ENCODE peak calls at places on chromosomes 2 and 18, in seven cellular contexts. O is uterus, F is lung, D is right atrium auricular region, G is cardiac muscle cell, J is PC-9, Y is right cardiac atrium. U is an unnamed sample.

GRCh38 chr18:33960393-33960792 is 264.3 kb downstream of the NOL4 start:
- DNase-seq in J (no peak), D (no peak), Y (no peak), G (no peak), F (no peak), O (no peak), U (no peak)

GRCh38 chr2:225070811-225071210 is 28.5 kb upstream of the DOCK10 start:
- DNase-seq in G (no peak), D (no peak), O (no peak), J (no peak), F (no peak), Y (no peak), U (no peak)

GRCh38 chr2:236861196-236861875 is 224.4 kb upstream of the COPS8 start:
- DNase-seq in G (no peak), D (peak), O (no peak), Y (no peak), J (no peak), F (no peak), U (no peak)

GRCh38 chr2:140988597-140988996 is 1142.2 kb downstream of the LRP1B start:
- DNase-seq in Y (no peak), J (no peak), G (no peak), F (no peak), O (no peak), D (no peak), U (peak)

GRCh38 chr2:3864943-3865664 is 161.7 kb downstream of the DCDC2C start:
- DNase-seq in Y (no peak), F (no peak), O (no peak), G (no peak), D (no peak), J (no peak), U (no peak)

GRCh38 chr18:77110936-77111335 is 21.6 kb downstream of the MBP start:
- DNase-seq in D (peak), J (no peak), G (no peak), O (peak), F (no peak), Y (no peak), U (no peak)

GRCh38 chr2:15126373-15126772 is 434.8 kb downstream of the NBAS start:
- DNase-seq in J (no peak), D (no peak), O (no peak), Y (no peak), G (no peak), F (no peak), U (no peak)

GRCh38 chr18:79698668-79699335 is 19.2 kb downstream of the CTDP1 start:
- DNase-seq in J (no peak), O (no peak), D (no peak), Y (no peak), G (no peak), F (no peak), U (peak)

GRCh38 chr18:23136326-23137092 is 1.2 kb downstream of the CABLES1 start:
- DNase-seq in Y (peak), F (peak), O (peak), D (peak), G (peak), J (no peak), U (peak)

GRCh38 chr2:26190369-26190768 is 17.5 kb downstream of the GAREM2 start:
- DNase-seq in Y (no peak), J (no peak), F (no peak), D (no peak), G (no peak), O (no peak), U (no peak)

GRCh38 chr2:196233033-196233807 is 61.8 kb upstream of the STK17B start:
- DNase-seq in Y (no peak), F (peak), D (no peak), O (no peak), J (peak), G (no peak), U (peak)

GRCh38 chr2:203301667-203302066 is 26.5 kb upstream of the ABI2 start:
- DNase-seq in F (no peak), Y (no peak), G (no peak), D (no peak), O (no peak), J (no peak), U (no peak)

GRCh38 chr2:31347788-31348187 is 66.8 kb downstream of the XDH start:
- DNase-seq in O (no peak), J (no peak), G (no peak), D (no peak), F (no peak), Y (no peak), U (peak)

DNA sequence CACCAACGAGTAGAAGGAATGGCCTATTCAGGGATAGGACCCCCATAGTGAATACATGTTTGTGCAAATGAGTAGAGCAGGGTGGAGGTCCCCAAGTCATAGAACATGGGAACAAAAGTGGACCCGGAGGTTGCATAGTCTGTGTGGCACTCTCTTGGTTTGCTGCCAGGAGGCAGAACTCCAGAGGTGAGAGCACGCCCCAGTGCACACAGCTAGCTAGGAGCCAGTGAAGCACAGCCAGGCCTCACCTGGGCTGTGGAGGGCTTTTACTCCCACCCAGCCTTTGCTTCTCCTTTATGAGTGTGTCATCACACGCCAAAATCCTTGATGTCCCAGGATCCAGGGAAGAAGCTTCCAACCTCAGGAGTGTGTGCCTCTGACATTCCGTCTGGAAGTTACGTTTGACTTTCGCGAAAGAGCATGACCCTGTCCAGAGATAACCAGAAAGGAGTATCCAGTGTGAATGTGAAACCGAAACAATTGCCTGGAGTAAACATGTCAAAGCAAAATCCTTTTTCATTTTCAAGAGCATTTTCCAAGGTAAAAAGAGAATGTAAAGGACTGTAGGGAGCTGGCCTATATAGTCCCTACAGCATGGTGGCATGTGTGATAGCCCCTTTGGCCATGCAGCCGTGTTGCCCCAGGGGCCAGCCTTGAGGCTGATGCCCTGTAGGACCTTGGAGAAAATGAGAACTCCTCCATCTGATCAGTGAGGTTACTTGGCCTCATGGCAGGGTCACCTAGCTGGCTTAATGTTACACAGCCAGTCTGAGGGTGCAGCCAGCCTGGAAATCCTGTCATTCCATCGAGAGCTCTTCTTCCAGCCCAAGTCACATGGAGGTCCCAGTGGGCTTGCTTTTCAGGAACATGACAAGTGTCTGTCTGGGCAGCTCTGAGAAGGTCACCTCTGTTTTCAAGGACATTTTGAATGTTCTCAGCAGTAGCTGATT is 8.8 kb downstream of the TRIB2 start:
- DNase-seq in O (no peak), D (no peak), F (no peak), J (no peak), G (no peak), Y (no peak), U (no peak)
- H3K4me3 ChIP-seq in O (no peak), D (no peak), F (no peak), J (no peak), G (no peak), Y (no peak), U (no peak)

DNA sequence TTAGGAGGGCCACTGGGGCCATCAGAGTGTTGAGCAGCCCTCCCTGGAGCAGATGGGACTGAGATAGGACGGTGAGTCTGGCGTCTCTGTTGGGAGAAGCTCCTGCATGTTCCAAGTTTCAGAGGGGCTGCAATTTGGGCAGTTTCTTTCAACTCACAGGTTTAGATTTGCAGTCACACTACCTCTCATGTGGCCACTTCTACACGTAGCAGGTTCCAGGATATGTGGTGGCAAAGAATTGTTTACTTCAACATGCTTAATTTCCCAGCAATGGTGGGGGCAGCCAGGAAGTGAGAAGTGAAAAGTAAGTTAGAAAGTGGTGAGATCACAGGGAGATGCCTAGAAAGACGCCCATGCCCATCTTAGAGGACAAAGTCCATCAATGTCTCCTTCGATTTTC is 9.3 kb downstream of the NCK2 start:
- DNase-seq in J (no peak), F (no peak), O (no peak), D (no peak), G (no peak), Y (no peak), U (no peak)
- H3K4me3 ChIP-seq in J (no peak), F (no peak), O (no peak), D (no peak), G (no peak), Y (no peak), U (no peak)

GRCh38 chr2:49687873-49688272 is 533.6 kb upstream of the FSHR start:
- DNase-seq in D (no peak), Y (no peak), G (peak), F (no peak), O (no peak), J (no peak), U (peak)

GRCh38 chr2:49686897-49687442 is 532.7 kb upstream of the FSHR start:
- DNase-seq in J (no peak), O (no peak), G (no peak), Y (no peak), F (no peak), D (no peak), U (no peak)

DNA sequence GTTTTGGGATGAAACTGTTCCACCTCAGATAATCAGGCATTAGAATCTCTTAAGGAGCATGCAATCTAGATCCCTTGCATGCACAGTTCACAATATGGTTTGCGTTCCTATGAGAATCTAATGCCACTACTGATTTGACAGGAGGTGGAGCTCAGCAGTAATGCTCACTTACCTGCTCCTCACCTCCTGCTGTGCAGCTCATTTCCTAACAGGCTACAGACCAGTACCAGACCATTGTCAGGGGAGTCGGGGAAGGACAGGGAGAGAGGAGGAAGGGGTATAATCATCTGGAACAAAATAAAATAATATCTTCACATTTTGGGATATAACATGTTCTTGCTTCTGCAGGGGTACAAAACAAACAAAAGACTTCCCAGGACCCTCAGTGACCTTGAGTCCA is 532.0 kb upstream of the FSHR start:
- DNase-seq in J (no peak), O (no peak), Y (no peak), D (no peak), G (no peak), F (no peak), U (no peak)
- H3K4me3 ChIP-seq in J (no peak), O (no peak), Y (no peak), D (no peak), G (no peak), F (no peak), U (no peak)

GRCh38 chr2:168552450-168552856 is 96.4 kb downstream of the CERS6 start:
- DNase-seq in O (no peak), Y (no peak), F (no peak), J (no peak), G (no peak), D (no peak), U (no peak)
- H3K4me3 ChIP-seq in O (no peak), Y (no peak), F (no peak), J (no peak), G (no peak), D (no peak), U (no peak)

DNA sequence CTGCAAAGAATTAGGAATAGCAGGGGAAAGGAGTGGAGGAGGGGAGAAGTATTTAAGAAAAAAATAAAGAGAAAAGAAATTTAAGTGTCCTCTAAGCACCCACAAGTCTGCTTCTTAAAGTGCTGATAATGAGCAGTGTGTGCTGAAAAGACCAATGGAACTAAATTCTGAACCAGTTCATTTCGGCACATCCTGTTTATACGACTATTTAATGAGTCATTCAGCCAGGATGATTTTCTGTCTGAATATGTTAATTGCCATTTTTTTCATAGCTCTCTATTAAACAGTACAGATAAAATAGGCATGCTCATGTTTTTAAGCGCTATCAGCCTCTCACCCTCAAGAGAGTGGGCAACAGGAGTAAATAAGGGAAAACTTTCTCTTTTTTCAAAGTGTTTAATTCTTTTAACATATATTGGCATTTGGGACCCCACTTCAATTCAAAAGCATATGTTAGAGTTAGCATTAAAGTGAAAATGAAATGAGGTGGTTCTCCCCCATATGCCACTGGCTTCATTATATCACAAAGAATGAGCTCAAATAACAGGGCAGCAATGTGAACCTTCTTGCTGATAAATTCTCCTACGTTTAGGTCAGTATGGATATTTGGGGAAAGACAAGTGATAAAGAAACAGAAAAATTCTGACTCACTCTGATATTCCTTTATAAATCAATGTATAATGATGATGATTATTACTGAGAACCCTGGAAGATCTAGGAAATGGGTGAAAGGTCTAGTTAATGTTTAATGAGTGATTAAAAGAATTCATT is 87.5 kb downstream of the TCF4 start:
- DNase-seq in F (no peak), G (no peak), Y (no peak), O (no peak), D (no peak), J (no peak), U (peak)
- H3K4me3 ChIP-seq in F (no peak), G (no peak), Y (peak), O (no peak), D (no peak), J (no peak), U (peak)

GRCh38 chr2:131426727-131427126 is 49.2 kb upstream of the TUBA3D start:
- DNase-seq in J (no peak), O (no peak), F (no peak), Y (no peak), D (no peak), G (no peak), U (no peak)

GRCh38 chr2:131419447-131419846 is 55.5 kb upstream of the RAB6D start:
- DNase-seq in D (no peak), G (no peak), J (no peak), Y (no peak), O (peak), F (no peak), U (peak)

GRCh38 chr2:131431336-131431735 is 44.6 kb upstream of the TUBA3D start:
- DNase-seq in Y (no peak), D (no peak), J (no peak), F (no peak), G (no peak), O (no peak), U (no peak)

GRCh38 chr2:131425191-131426021 is 50.5 kb upstream of the TUBA3D start:
- DNase-seq in Y (peak), O (no peak), F (no peak), G (peak), D (no peak), J (no peak), U (no peak)
- H3K4me3 ChIP-seq in Y (peak), O (no peak), F (no peak), G (peak), D (peak), J (no peak), U (no peak)

U was measured in GM23248.